ENCODE peak calls at places on chromosomes 3 and 15, in six cellular contexts. One of them, this sample, is unnamed.

GRCh38 chr15:49270541-49271421 is 100.7 kb downstream of the GALK2 start:
- DNase-seq in hypothalamus: no peak
- DNase-seq in stimulated activated CD4-positive, alpha-beta T cell treated with anti-CD3 and anti-CD28 coated beads, Interleukin-4, amount 100 ng/mL, for 1 hour: no peak
- DNase-seq in type B pancreatic cell: no peak
- DNase-seq in body of pancreas: peak
- DNase-seq in fibroblast of the aortic adventitia: peak
- DNase-seq in this sample: no peak

GRCh38 chr3:146550743-146551510 is 6.5 kb upstream of the PLSCR1 start:
- DNase-seq in hypothalamus: no peak
- DNase-seq in stimulated activated CD4-positive, alpha-beta T cell treated with anti-CD3 and anti-CD28 coated beads, Interleukin-4, amount 100 ng/mL, for 1 hour: no peak
- DNase-seq in body of pancreas: peak
- DNase-seq in fibroblast of the aortic adventitia: peak
- DNase-seq in type B pancreatic cell: no peak
- DNase-seq in this sample: peak

GRCh38 chr3:134327594-134327975 is 46.7 kb downstream of the AMOTL2 start:
- DNase-seq in body of pancreas: no peak
- DNase-seq in hypothalamus: no peak
- DNase-seq in fibroblast of the aortic adventitia: peak
- DNase-seq in type B pancreatic cell: no peak
- DNase-seq in stimulated activated CD4-positive, alpha-beta T cell treated with anti-CD3 and anti-CD28 coated beads, Interleukin-4, amount 100 ng/mL, for 1 hour: no peak
- DNase-seq in this sample: no peak

GRCh38 chr3:33165372-33165771 is 51.6 kb downstream of the CRTAP start:
- DNase-seq in type B pancreatic cell: no peak
- DNase-seq in body of pancreas: no peak
- DNase-seq in hypothalamus: no peak
- DNase-seq in stimulated activated CD4-positive, alpha-beta T cell treated with anti-CD3 and anti-CD28 coated beads, Interleukin-4, amount 100 ng/mL, for 1 hour: no peak
- DNase-seq in fibroblast of the aortic adventitia: no peak
- DNase-seq in this sample: no peak

GRCh38 chr15:90660195-90660995 is 56.8 kb upstream of the BLM start:
- DNase-seq in body of pancreas: peak
- DNase-seq in stimulated activated CD4-positive, alpha-beta T cell treated with anti-CD3 and anti-CD28 coated beads, Interleukin-4, amount 100 ng/mL, for 1 hour: peak
- DNase-seq in hypothalamus: no peak
- DNase-seq in type B pancreatic cell: no peak
- DNase-seq in fibroblast of the aortic adventitia: peak
- DNase-seq in this sample: peak

GRCh38 chr15:73127302-73127936 is 75.2 kb downstream of the NEO1 start:
- DNase-seq in hypothalamus: no peak
- DNase-seq in type B pancreatic cell: no peak
- DNase-seq in stimulated activated CD4-positive, alpha-beta T cell treated with anti-CD3 and anti-CD28 coated beads, Interleukin-4, amount 100 ng/mL, for 1 hour: no peak
- DNase-seq in fibroblast of the aortic adventitia: peak
- DNase-seq in body of pancreas: peak
- DNase-seq in this sample: no peak

GRCh38 chr3:52019352-52020080 is 23.8 kb upstream of the RPL29 start:
- DNase-seq in hypothalamus: no peak
- DNase-seq in type B pancreatic cell: no peak
- DNase-seq in fibroblast of the aortic adventitia: no peak
- DNase-seq in stimulated activated CD4-positive, alpha-beta T cell treated with anti-CD3 and anti-CD28 coated beads, Interleukin-4, amount 100 ng/mL, for 1 hour: no peak
- DNase-seq in body of pancreas: no peak
- DNase-seq in this sample: no peak

GRCh38 chr15:94070341-94071275 is 160.8 kb upstream of the MCTP2 start:
- DNase-seq in stimulated activated CD4-positive, alpha-beta T cell treated with anti-CD3 and anti-CD28 coated beads, Interleukin-4, amount 100 ng/mL, for 1 hour: no peak
- DNase-seq in body of pancreas: peak
- DNase-seq in hypothalamus: peak
- DNase-seq in type B pancreatic cell: no peak
- DNase-seq in fibroblast of the aortic adventitia: no peak
- DNase-seq in this sample: no peak

This sample was measured in retinal pigment epithelial cell.